ENCODE peak calls at places on chromosomes 12 and 14, in seven cellular contexts. R is mammary epithelial cell; T is CD4-positive, CD25-positive, alpha-beta regulatory T cell; V is OCI-LY7; D is GM23248; A is GM23338; N is upper lobe of right lung. U is an unnamed sample. For H3K4me1, the result is how much of the 10 kb centered on the place peaks cover.

GRCh38 chr12:5031958-5032357 is 11.7 kb upstream of the KCNA5 start:
- DNase-seq in R (no peak), T (no peak), V (no peak), D (no peak), A (no peak), N (no peak), U (no peak)

GRCh38 chr12:6457220-6457945 is 5.5 kb downstream of the TAPBPL start:
- DNase-seq in R (no peak), T (no peak), V (no peak), D (no peak), A (no peak), N (no peak), U (no peak)

GRCh38 chr12:62738105-62738504 is 196.8 kb downstream of the PPM1H start:
- DNase-seq in R (peak), T (no peak), V (no peak), D (no peak), A (no peak), N (no peak), U (no peak)

GRCh38 chr12:47205532-47206449 is 126.0 kb upstream of the AMIGO2 start:
- DNase-seq in R (no peak), T (no peak), V (no peak), D (no peak), A (no peak), N (no peak), U (no peak)

GRCh38 chr14:68686212-68686478 is 106.7 kb downstream of the ZFP36L1 start:
- DNase-seq in R (no peak), T (no peak), V (no peak), D (no peak), A (no peak), N (no peak), U (no peak)

GRCh38 chr12:14314801-14315200 is 50.7 kb upstream of the ATF7IP start:
- DNase-seq in R (no peak), T (no peak), V (peak), D (no peak), A (no peak), N (no peak), U (no peak)

GRCh38 chr12:122395319-122395718 is 27.1 kb downstream of the CLIP1 start:
- DNase-seq in R (peak), T (no peak), V (no peak), D (peak), A (no peak), N (no peak), U (no peak)

GRCh38 chr12:123075092-123075491 is 75.8 kb downstream of the PITPNM2 start:
- DNase-seq in R (no peak), T (peak), V (no peak), D (no peak), A (no peak), N (no peak), U (no peak)

GRCh38 chr12:6626654-6627283 is 9.0 kb downstream of the LPAR5 start:
- DNase-seq in R (no peak), T (no peak), V (peak), D (no peak), A (no peak), N (no peak), U (no peak)

GRCh38 chr12:71449373-71450070 is 9.9 kb downstream of the LGR5 start:
- DNase-seq in R (no peak), T (no peak), V (no peak), D (no peak), A (no peak), N (no peak), U (no peak)

DNA sequence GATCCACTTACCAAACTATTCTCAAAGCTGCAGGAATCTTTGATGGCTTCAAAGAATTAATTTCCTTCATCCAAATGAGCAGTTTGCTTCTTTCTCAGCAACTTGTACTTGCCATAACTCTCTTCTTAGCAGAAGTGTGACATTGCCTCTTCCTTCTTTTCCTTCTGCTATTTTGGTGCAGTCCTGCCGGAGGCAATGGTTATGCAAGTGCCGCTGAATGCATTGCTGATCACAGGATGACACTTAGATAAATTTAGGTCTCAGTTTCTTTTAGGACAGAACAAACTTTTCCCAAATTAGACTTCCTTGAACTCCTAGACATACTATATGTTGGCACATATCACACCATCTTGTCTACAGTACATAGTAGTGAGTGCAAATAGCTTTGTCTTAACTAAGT is 9.3 kb downstream of the FAR2 start:
- DNase-seq in R (no peak), T (no peak), V (no peak), D (no peak), A (no peak), N (no peak), U (no peak)
- H3K4me1 ChIP-seq in R (under half), T (under half), V (under half), D (under half), A (under half), N (under half), U (under half)

DNA sequence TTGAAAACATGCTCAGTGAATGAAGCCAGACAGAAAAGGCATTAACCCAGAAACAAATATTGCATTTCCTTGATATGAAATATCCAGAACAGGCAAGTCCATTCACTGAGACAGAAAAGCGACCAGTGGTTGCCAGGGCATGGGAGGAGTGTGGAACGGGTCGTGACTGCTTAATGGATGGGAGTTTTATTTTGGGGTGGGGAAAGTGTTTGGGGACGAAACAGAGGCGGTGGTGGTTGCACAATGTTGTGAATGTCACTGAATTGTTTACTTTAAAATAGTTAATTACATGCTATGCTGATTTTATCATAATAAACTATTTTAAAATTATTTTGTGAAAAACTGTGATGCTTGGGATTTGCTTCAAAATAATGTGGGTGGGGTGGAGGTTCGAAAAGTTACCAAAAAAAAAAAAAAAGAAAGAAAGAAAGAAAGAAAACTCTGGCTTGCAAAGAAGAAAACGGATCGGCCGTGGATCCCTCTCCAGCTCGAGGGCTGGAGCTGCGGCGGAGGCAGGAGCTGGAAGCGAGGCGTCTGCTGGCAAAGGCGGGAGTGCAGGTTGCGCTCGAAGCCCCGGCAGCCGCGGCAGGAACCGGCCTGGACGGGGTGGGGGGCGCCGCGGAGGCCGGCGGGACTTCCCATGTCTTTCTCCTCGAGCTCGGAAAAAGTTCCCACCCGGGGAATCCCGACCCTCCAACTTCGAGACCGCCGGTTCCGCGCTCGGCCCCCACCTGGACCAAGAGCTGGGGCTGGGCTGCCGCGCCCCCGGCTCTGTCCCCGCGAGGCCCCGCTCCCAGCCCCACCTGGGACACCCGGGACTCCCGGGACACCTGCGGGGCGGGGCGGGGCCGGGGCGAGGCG is 524 bp upstream of the P2RX2 start:
- DNase-seq in R (no peak), T (no peak), V (no peak), D (no peak), A (peak), N (no peak), U (no peak)
- H3K4me3 ChIP-seq in R (no peak), T (no peak), V (no peak), D (no peak), A (peak), N (peak), U (no peak)

DNA sequence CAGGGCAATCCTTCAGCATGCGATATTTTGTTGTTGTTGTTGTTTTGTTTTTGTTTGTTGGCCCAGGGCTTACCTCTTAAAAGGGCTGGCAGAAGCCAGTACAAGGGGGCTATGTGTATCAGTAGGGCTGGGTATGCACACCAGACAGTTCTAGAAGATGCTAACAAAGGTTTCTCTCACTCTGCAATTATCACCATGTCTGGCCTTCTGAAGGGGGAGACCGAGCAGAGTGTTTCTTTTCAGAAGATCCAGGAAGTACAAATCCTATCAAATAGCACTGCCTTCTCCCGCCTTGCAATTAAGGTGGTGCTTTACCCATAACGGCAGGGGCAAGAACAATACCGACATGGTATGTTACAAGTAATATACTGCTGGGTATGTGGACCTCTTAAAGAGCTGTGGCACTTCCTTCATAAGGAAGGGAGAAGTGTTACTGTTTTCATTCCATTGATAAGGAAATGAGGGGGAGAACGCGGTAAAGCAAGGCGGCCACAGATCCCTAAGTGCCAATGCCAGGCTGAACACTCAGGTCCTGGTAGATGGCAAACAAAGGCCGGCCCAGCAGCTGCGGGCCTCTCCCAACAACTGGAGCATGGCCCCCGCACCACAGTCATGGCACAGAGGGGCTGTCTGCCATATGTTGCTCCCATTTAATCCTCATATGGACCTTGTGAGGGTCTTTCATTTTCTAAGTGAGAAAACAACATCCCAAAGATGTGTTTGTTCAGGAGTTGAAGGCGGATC is 19.2 kb upstream of the CACNA2D4 start:
- DNase-seq in R (no peak), T (no peak), V (no peak), D (no peak), A (no peak), N (peak), U (no peak)
- H3K4me1 ChIP-seq in R (under half), T (under half), V (under half), D (under half), A (under half), N (under half), U (under half)

GRCh38 chr12:52010692-52011601 is 4.2 kb downstream of the TAMALIN start:
- DNase-seq in R (no peak), T (no peak), V (no peak), D (no peak), A (no peak), N (no peak), U (no peak)
- H3K4me3 ChIP-seq in R (no peak), T (no peak), V (no peak), D (no peak), A (peak), N (peak), U (no peak)

GRCh38 chr12:124507188-124508109 is 60.0 kb downstream of the NCOR2 start:
- DNase-seq in R (no peak), T (no peak), V (no peak), D (peak), A (no peak), N (no peak), U (no peak)
- H3K4me1 ChIP-seq in R (half or more), T (under half), V (under half), D (under half), A (under half), N (half or more), U (under half)

GRCh38 chr14:43735926-43736325 is 771.2 kb downstream of the FSCB start:
- DNase-seq in R (no peak), T (no peak), V (no peak), D (no peak), A (no peak), N (no peak), U (no peak)
- H3K4me3 ChIP-seq in R (no peak), T (no peak), V (no peak), D (no peak), A (no peak), N (no peak), U (no peak)

GRCh38 chr12:46065412-46066166 is 75.2 kb upstream of the SCAF11 start:
- DNase-seq in R (no peak), T (no peak), V (no peak), D (no peak), A (no peak), N (no peak), U (no peak)

GRCh38 chr12:46073321-46073720 is 82.9 kb upstream of the SCAF11 start:
- DNase-seq in R (no peak), T (no peak), V (no peak), D (peak), A (no peak), N (no peak), U (no peak)

GRCh38 chr12:46071769-46072624 is 81.6 kb upstream of the SCAF11 start:
- DNase-seq in R (peak), T (peak), V (peak), D (peak), A (peak), N (peak), U (peak)

GRCh38 chr12:46067062-46067461 is 76.7 kb upstream of the SCAF11 start:
- DNase-seq in R (no peak), T (no peak), V (no peak), D (no peak), A (no peak), N (no peak), U (no peak)

GRCh38 chr12:46071335-46071734 is 81.0 kb upstream of the SCAF11 start:
- DNase-seq in R (peak), T (no peak), V (peak), D (peak), A (no peak), N (no peak), U (no peak)
- H3K4me1 ChIP-seq in R (under half), T (under half), V (under half), D (under half), A (under half), N (under half), U (under half)

DNA sequence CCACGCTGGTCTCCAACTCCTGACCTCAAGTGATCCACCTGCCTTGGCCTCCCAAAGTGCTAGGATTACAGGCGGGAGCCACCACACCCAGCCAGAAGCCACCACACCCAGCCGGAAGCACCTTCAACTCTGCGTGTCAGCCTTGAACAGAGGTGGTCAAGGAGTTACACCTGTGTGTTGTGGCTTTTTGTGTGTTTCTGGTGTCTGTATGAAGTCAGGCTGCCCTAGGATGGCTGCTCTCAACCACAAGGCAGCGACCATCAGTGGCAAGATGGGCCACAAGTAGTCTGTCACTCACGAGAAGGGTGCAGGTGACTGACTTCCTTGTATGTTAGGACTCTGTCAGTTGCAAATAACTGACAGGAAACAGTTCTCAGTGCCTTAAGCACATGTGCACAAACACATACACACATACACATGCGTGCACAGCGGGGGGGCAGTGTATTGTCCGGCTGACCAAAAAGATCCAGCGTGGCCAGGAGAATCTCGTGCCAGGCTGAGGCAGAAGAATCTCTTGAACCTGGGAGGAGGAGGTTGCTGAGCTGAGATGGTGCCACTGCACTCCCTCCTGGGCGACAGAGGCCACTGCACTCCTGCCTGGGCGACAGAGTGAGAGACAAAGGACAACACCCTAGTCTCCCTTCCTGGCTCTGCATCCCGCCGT is 13.5 kb downstream of the P2RX4 start:
- DNase-seq in R (peak), T (peak), V (peak), D (no peak), A (no peak), N (no peak), U (no peak)
- H3K4me3 ChIP-seq in R (no peak), T (peak), V (no peak), D (no peak), A (no peak), N (no peak), U (no peak)

GRCh38 chr12:76551482-76551888 is 8.1 kb downstream of the OSBPL8 start:
- DNase-seq in R (no peak), T (no peak), V (no peak), D (peak), A (no peak), N (no peak), U (peak)

GRCh38 chr12:76549131-76549530 is 10.4 kb downstream of the OSBPL8 start:
- DNase-seq in R (no peak), T (no peak), V (no peak), D (peak), A (no peak), N (no peak), U (no peak)

GRCh38 chr12:76554411-76555225 is 5.0 kb downstream of the OSBPL8 start:
- DNase-seq in R (no peak), T (no peak), V (peak), D (no peak), A (no peak), N (no peak), U (no peak)

GRCh38 chr12:76555226-76555767 is 4.3 kb downstream of the OSBPL8 start:
- DNase-seq in R (no peak), T (no peak), V (peak), D (peak), A (no peak), N (no peak), U (no peak)

DNA sequence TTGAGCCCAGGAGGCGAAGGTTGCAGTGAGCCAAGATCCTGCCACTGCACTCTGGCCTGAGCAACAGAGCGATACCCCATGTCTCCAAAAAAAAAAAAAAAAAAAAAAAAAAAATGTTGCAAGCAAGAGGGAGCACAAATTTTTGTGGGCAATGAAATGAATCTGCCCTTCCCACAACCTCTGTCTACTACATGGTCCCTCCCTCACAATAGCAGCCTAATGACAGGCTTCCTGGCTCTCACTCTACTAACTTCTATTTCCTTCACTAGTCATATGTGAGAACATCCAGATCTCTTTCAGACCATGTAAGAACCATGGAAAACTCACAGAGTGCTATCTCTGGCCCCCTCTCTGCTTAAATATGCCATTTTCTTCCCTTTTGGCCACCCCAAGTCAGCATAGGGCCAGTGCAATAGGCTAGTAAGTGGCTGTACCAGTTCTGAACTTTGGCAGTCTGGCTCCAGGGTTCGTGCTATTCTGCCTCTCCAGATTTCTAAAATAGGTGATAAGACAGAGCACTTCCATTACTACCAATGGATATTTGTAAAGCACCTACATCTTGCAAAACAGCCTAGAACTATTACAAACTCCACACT is 7.1 kb downstream of the OSBPL8 start:
- DNase-seq in R (no peak), T (no peak), V (no peak), D (peak), A (no peak), N (no peak), U (no peak)
- H3K4me1 ChIP-seq in R (under half), T (half or more), V (half or more), D (half or more), A (under half), N (under half), U (under half)

U was measured in HAP-1.